ENCODE peak calls at places on chromosomes 11 and 22, in nine cellular contexts. H, L, R, O, X, E, W, Q and M are unnamed samples.

GRCh38 chr11:68460741-68461283 is at the start of gene PPP6R3:
- DNase-seq in E (peak), Q (no peak), L (no peak), W (no peak), H (no peak), O (no peak), X (no peak), R (peak), M (no peak)

GRCh38 chr11:119126675-119127268 is 5.4 kb downstream of the HINFP start:
- DNase-seq in Q (no peak), X (no peak), O (no peak), W (no peak), E (no peak), L (no peak), R (no peak), H (no peak), M (no peak)

GRCh38 chr11:47572715-47573255 is 6.0 kb downstream of the KBTBD4 start:
- DNase-seq in R (no peak), O (no peak), E (no peak), L (no peak), W (peak), X (no peak), Q (no peak), H (no peak), M (no peak)

GRCh38 chr11:107576497-107577086 is 11.1 kb upstream of the ALKBH8 start:
- DNase-seq in O (peak), R (peak), Q (peak), X (peak), W (peak), E (no peak), L (peak), H (peak), M (no peak)

GRCh38 chr22:28237092-28237491 is 318.0 kb upstream of the PITPNB start:
- DNase-seq in Q (no peak), R (no peak), X (no peak), W (no peak), L (no peak), E (no peak), O (no peak), H (no peak), M (no peak)

GRCh38 chr11:42239102-42239501 is 779.6 kb upstream of the LRRC4C start:
- DNase-seq in X (no peak), W (peak), E (no peak), R (no peak), L (no peak), H (no peak), O (no peak), Q (no peak), M (peak)

GRCh38 chr11:128334311-128335044 is 252.9 kb downstream of the ETS1 start:
- DNase-seq in H (no peak), Q (peak), O (no peak), X (no peak), W (peak), R (no peak), E (no peak), L (no peak), M (peak)

GRCh38 chr11:132610216-132610615 is 922.1 kb downstream of the OPCML start:
- DNase-seq in X (no peak), O (no peak), E (no peak), Q (no peak), H (no peak), W (peak), R (no peak), L (no peak), M (no peak)

GRCh38 chr11:20599424-20600346 is at the start of gene SLC6A5:
- DNase-seq in Q (peak), R (peak), E (no peak), O (peak), H (peak), X (peak), W (peak), L (no peak), M (peak)

GRCh38 chr22:42173183-42173926 is 42.7 kb upstream of the CYP2D6 start:
- DNase-seq in Q (no peak), L (no peak), O (no peak), H (no peak), E (no peak), W (no peak), R (no peak), X (no peak), M (no peak)

GRCh38 chr22:19488884-19489843 is 9.4 kb downstream of the CDC45 start:
- DNase-seq in Q (no peak), X (no peak), H (no peak), W (no peak), E (no peak), O (no peak), R (peak), L (no peak), M (no peak)

GRCh38 chr11:68924073-68924925 is 20.6 kb downstream of the IGHMBP2 start:
- DNase-seq in X (no peak), E (no peak), Q (no peak), L (no peak), H (no peak), O (no peak), W (no peak), R (no peak), M (no peak)

GRCh38 chr11:76637491-76638266 is 32.9 kb downstream of the LRRC32 start:
- DNase-seq in Q (peak), L (no peak), O (peak), X (peak), E (no peak), H (no peak), R (no peak), W (no peak), M (peak)

GRCh38 chr11:36365937-36366336 is 69.8 kb downstream of the PRR5L start:
- DNase-seq in R (no peak), L (no peak), H (no peak), Q (no peak), E (no peak), X (no peak), O (no peak), W (no peak), M (no peak)

GRCh38 chr11:75547617-75548054 is 14.4 kb upstream of the SERPINH1 start:
- DNase-seq in W (peak), H (peak), Q (peak), R (peak), X (peak), E (peak), O (peak), L (no peak), M (peak)

GRCh38 chr11:14980854-14981253 is 8.7 kb upstream of the CALCA start:
- DNase-seq in H (no peak), O (no peak), Q (no peak), X (no peak), W (peak), R (no peak), E (no peak), L (no peak), M (no peak)

GRCh38 chr22:19824197-19825015 is 30.3 kb downstream of the GNB1L start:
- DNase-seq in W (no peak), O (peak), R (no peak), E (no peak), Q (peak), H (no peak), X (peak), L (no peak), M (no peak)

GRCh38 chr11:22193348-22194051 is 615 bp downstream of the ANO5 start:
- DNase-seq in Q (peak), L (no peak), X (no peak), R (no peak), W (no peak), H (no peak), O (peak), E (no peak), M (peak)